ENCODE peak calls at places on chromosomes 7 and 10, in ten cellular contexts. A is choroid plexus epithelial cell; X is RPMI7951; M is GF-D8; N is WERI-Rb-1; D is A172; H is CMK; L is stimulated activated CD8-positive, alpha-beta memory T cell treated with anti-CD3 and anti-CD28 coated beads, Interleukin-7, amount 100 ng/mL, for 1 hour; E is stimulated activated CD4-positive, alpha-beta T cell treated with anti-CD3 and anti-CD28 coated beads, Interleukin-2, amount 100 ng/mL, for 24 hours; B is posterior vena cava. R is an unnamed sample.

GRCh38 chr10:62996925-62997324 is 136.2 kb upstream of the NRBF2 start:
- DNase-seq in A (no peak), X (no peak), M (no peak), N (no peak), D (no peak), H (no peak), L (no peak), E (no peak), B (no peak), R (no peak)

GRCh38 chr10:49175587-49176309 is 12.4 kb downstream of the TMEM273 start:
- DNase-seq in A (no peak), X (no peak), M (no peak), N (no peak), D (no peak), H (no peak), L (no peak), E (no peak), B (no peak), R (no peak)

GRCh38 chr7:19930051-19930450 is 156.6 kb upstream of the TMEM196 start:
- DNase-seq in A (no peak), X (no peak), M (no peak), N (no peak), D (no peak), H (no peak), L (no peak), E (no peak), B (no peak), R (no peak)

GRCh38 chr7:155009570-155010157 is 6.7 kb upstream of the PAXIP1 start:
- DNase-seq in A (peak), X (peak), M (no peak), N (peak), D (no peak), H (no peak), L (no peak), E (peak), B (no peak), R (no peak)

GRCh38 chr10:61752111-61753011 is 89.6 kb downstream of the CABCOCO1 start:
- DNase-seq in A (peak), X (peak), M (no peak), N (no peak), D (peak), H (no peak), L (no peak), E (no peak), B (no peak), R (no peak)

GRCh38 chr7:155816192-155816508 is 3.9 kb upstream of the SHH start:
- DNase-seq in A (no peak), X (no peak), M (no peak), N (no peak), D (no peak), H (no peak), L (no peak), E (no peak), B (no peak), R (no peak)

GRCh38 chr7:43534110-43534509 is 48.8 kb upstream of the STK17A start:
- DNase-seq in A (peak), X (no peak), M (no peak), N (no peak), D (no peak), H (no peak), L (no peak), E (no peak), B (no peak), R (no peak)

GRCh38 chr10:132496360-132497082 is 41.1 kb upstream of the INPP5A start:
- DNase-seq in A (no peak), X (no peak), M (no peak), N (no peak), D (no peak), H (no peak), L (no peak), E (no peak), B (peak), R (no peak)

GRCh38 chr10:112698774-112699173 is 251.3 kb upstream of the TCF7L2 start:
- DNase-seq in A (no peak), X (no peak), M (no peak), N (no peak), D (no peak), H (no peak), L (no peak), E (no peak), B (no peak), R (no peak)

GRCh38 chr7:142812437-142813215 is 41.9 kb downstream of the PRSS2 start:
- DNase-seq in A (no peak), X (peak), M (no peak), N (no peak), D (peak), H (no peak), L (no peak), E (no peak), B (no peak), R (peak)

GRCh38 chr7:120441850-120442249 is 168.9 kb downstream of the KCND2 start:
- DNase-seq in A (no peak), X (no peak), M (no peak), N (no peak), D (no peak), H (no peak), L (no peak), E (no peak), B (no peak), R (no peak)

GRCh38 chr7:33581239-33581638 is 324.1 kb upstream of the BMPER start:
- DNase-seq in A (no peak), X (no peak), M (no peak), N (no peak), D (no peak), H (no peak), L (no peak), E (no peak), B (no peak), R (no peak)

GRCh38 chr7:39271386-39271785 is 293.7 kb downstream of the POU6F2 start:
- DNase-seq in A (peak), X (peak), M (no peak), N (peak), D (peak), H (no peak), L (no peak), E (no peak), B (no peak), R (peak)

GRCh38 chr10:20970044-20970443 is 72.9 kb upstream of the NEBL start:
- DNase-seq in A (peak), X (peak), M (no peak), N (no peak), D (peak), H (no peak), L (no peak), E (no peak), B (no peak), R (no peak)

R was measured in NCI-H187.